ENCODE peak calls at places on chromosomes 7 and 10, in four cellular contexts. One of them, this sample, is unnamed.

GRCh38 chr7:74505426-74506328 is 52.0 kb downstream of the GTF2IRD1 start:
- DNase-seq in adipocyte: peak
- DNase-seq in CD8-positive, alpha-beta T cell: no peak
- DNase-seq in mammary epithelial cell: no peak
- DNase-seq in this sample: no peak

GRCh38 chr10:35857860-35858259 is 215.8 kb upstream of the FZD8 start:
- DNase-seq in CD8-positive, alpha-beta T cell: no peak
- DNase-seq in mammary epithelial cell: no peak
- DNase-seq in adipocyte: no peak
- DNase-seq in this sample: no peak

GRCh38 chr10:132533571-132534260 is 3.9 kb upstream of the INPP5A start:
- DNase-seq in CD8-positive, alpha-beta T cell: no peak
- DNase-seq in mammary epithelial cell: no peak
- DNase-seq in adipocyte: no peak
- DNase-seq in this sample: no peak

GRCh38 chr10:133608855-133609254 is 17.7 kb downstream of the FRG2B start:
- DNase-seq in CD8-positive, alpha-beta T cell: no peak
- DNase-seq in adipocyte: peak
- DNase-seq in mammary epithelial cell: peak
- DNase-seq in this sample: peak

GRCh38 chr7:8190121-8190895 is 71.7 kb downstream of the ICA1 start:
- DNase-seq in CD8-positive, alpha-beta T cell: peak
- DNase-seq in mammary epithelial cell: peak
- DNase-seq in adipocyte: peak
- DNase-seq in this sample: peak

GRCh38 chr10:10165415-10165814 is 852.3 kb upstream of the CELF2 start:
- DNase-seq in CD8-positive, alpha-beta T cell: no peak
- DNase-seq in adipocyte: no peak
- DNase-seq in mammary epithelial cell: no peak
- DNase-seq in this sample: no peak

GRCh38 chr7:120802751-120803150 is 55.2 kb downstream of the TSPAN12 start:
- DNase-seq in mammary epithelial cell: no peak
- DNase-seq in adipocyte: no peak
- DNase-seq in CD8-positive, alpha-beta T cell: no peak
- DNase-seq in this sample: no peak

GRCh38 chr7:30559566-30559965 is 35.1 kb upstream of the GARS1 start:
- DNase-seq in mammary epithelial cell: no peak
- DNase-seq in CD8-positive, alpha-beta T cell: no peak
- DNase-seq in adipocyte: peak
- DNase-seq in this sample: no peak

GRCh38 chr10:21518629-21519321 is 6.7 kb downstream of the SKIDA1 start:
- DNase-seq in CD8-positive, alpha-beta T cell: no peak
- DNase-seq in mammary epithelial cell: peak
- DNase-seq in adipocyte: peak
- DNase-seq in this sample: no peak

GRCh38 chr7:110881731-110882130 is 209.2 kb upstream of the LRRN3 start:
- DNase-seq in CD8-positive, alpha-beta T cell: no peak
- DNase-seq in mammary epithelial cell: no peak
- DNase-seq in adipocyte: no peak
- DNase-seq in this sample: no peak

GRCh38 chr10:44787480-44788075 is 123.6 kb upstream of the TMEM72 start:
- DNase-seq in CD8-positive, alpha-beta T cell: no peak
- DNase-seq in mammary epithelial cell: no peak
- DNase-seq in adipocyte: no peak
- DNase-seq in this sample: no peak

GRCh38 chr10:96290368-96291133 is 13.7 kb upstream of the DNTT start:
- DNase-seq in mammary epithelial cell: no peak
- DNase-seq in adipocyte: no peak
- DNase-seq in CD8-positive, alpha-beta T cell: no peak
- DNase-seq in this sample: no peak

GRCh38 chr7:98107313-98107691 is 640 bp downstream of the LMTK2 start:
- DNase-seq in mammary epithelial cell: peak
- DNase-seq in CD8-positive, alpha-beta T cell: no peak
- DNase-seq in adipocyte: peak
- DNase-seq in this sample: peak

GRCh38 chr7:110839866-110840265 is 251.1 kb upstream of the LRRN3 start:
- DNase-seq in mammary epithelial cell: peak
- DNase-seq in adipocyte: peak
- DNase-seq in CD8-positive, alpha-beta T cell: no peak
- DNase-seq in this sample: no peak

GRCh38 chr10:97574374-97575100 is 2.0 kb downstream of the ANKRD2 start:
- DNase-seq in adipocyte: peak
- DNase-seq in CD8-positive, alpha-beta T cell: no peak
- DNase-seq in mammary epithelial cell: peak
- DNase-seq in this sample: peak

GRCh38 chr7:149559711-149560110 is 62.1 kb upstream of the ZNF746 start:
- DNase-seq in CD8-positive, alpha-beta T cell: no peak
- DNase-seq in adipocyte: peak
- DNase-seq in mammary epithelial cell: peak
- DNase-seq in this sample: peak

GRCh38 chr10:128254486-128254885 is 128.3 kb upstream of the MKI67 start:
- DNase-seq in CD8-positive, alpha-beta T cell: no peak
- DNase-seq in adipocyte: no peak
- DNase-seq in mammary epithelial cell: peak
- DNase-seq in this sample: peak

GRCh38 chr7:13800694-13801448 is 188.6 kb downstream of the ETV1 start:
- DNase-seq in adipocyte: peak
- DNase-seq in mammary epithelial cell: peak
- DNase-seq in CD8-positive, alpha-beta T cell: peak
- DNase-seq in this sample: peak

GRCh38 chr10:43573250-43574034 is 974 bp downstream of the ZNF239 start:
- DNase-seq in adipocyte: peak
- DNase-seq in mammary epithelial cell: no peak
- DNase-seq in CD8-positive, alpha-beta T cell: no peak
- DNase-seq in this sample: no peak

GRCh38 chr7:75892634-75893272 is 13.9 kb downstream of the RHBDD2 start:
- DNase-seq in adipocyte: peak
- DNase-seq in CD8-positive, alpha-beta T cell: no peak
- DNase-seq in mammary epithelial cell: peak
- DNase-seq in this sample: peak

GRCh38 chr7:140646931-140647647 is 6.5 kb upstream of the DENND2A start:
- DNase-seq in CD8-positive, alpha-beta T cell: peak
- DNase-seq in adipocyte: peak
- DNase-seq in mammary epithelial cell: no peak
- DNase-seq in this sample: peak

GRCh38 chr10:103695584-103696005 is 159.8 kb downstream of the SH3PXD2A start:
- DNase-seq in CD8-positive, alpha-beta T cell: no peak
- DNase-seq in adipocyte: peak
- DNase-seq in mammary epithelial cell: no peak
- DNase-seq in this sample: no peak

GRCh38 chr7:74324499-74325229 is 35.5 kb downstream of the CLIP2 start:
- DNase-seq in adipocyte: no peak
- DNase-seq in mammary epithelial cell: no peak
- DNase-seq in CD8-positive, alpha-beta T cell: no peak
- DNase-seq in this sample: no peak

GRCh38 chr10:123930340-123931001 is 38.9 kb upstream of the CPXM2 start:
- DNase-seq in mammary epithelial cell: no peak
- DNase-seq in CD8-positive, alpha-beta T cell: no peak
- DNase-seq in adipocyte: peak
- DNase-seq in this sample: peak

GRCh38 chr7:27108390-27109127 is 6.1 kb upstream of the HOXA2 start:
- DNase-seq in CD8-positive, alpha-beta T cell: no peak
- DNase-seq in mammary epithelial cell: peak
- DNase-seq in adipocyte: no peak
- DNase-seq in this sample: peak

GRCh38 chr10:132829403-132829802 is 43.5 kb upstream of the NKX6-2 start:
- DNase-seq in CD8-positive, alpha-beta T cell: no peak
- DNase-seq in mammary epithelial cell: no peak
- DNase-seq in adipocyte: no peak
- DNase-seq in this sample: no peak

GRCh38 chr7:7122701-7123281 is 59.6 kb upstream of the C1GALT1 start:
- DNase-seq in mammary epithelial cell: peak
- DNase-seq in adipocyte: peak
- DNase-seq in CD8-positive, alpha-beta T cell: no peak
- DNase-seq in this sample: no peak

GRCh38 chr10:60114765-60115586 is 208.6 kb upstream of the CCDC6 start:
- DNase-seq in adipocyte: peak
- DNase-seq in mammary epithelial cell: peak
- DNase-seq in CD8-positive, alpha-beta T cell: no peak
- DNase-seq in this sample: peak

GRCh38 chr10:13956826-13957225 is 370.1 kb downstream of the PRPF18 start:
- DNase-seq in mammary epithelial cell: no peak
- DNase-seq in adipocyte: no peak
- DNase-seq in CD8-positive, alpha-beta T cell: no peak
- DNase-seq in this sample: no peak

GRCh38 chr7:112995091-112995824 is 91.4 kb downstream of the GPR85 start:
- DNase-seq in CD8-positive, alpha-beta T cell: no peak
- DNase-seq in mammary epithelial cell: peak
- DNase-seq in adipocyte: peak
- DNase-seq in this sample: peak

GRCh38 chr7:79615871-79616640 is 162.6 kb upstream of the MAGI2 start:
- DNase-seq in CD8-positive, alpha-beta T cell: no peak
- DNase-seq in adipocyte: no peak
- DNase-seq in mammary epithelial cell: peak
- DNase-seq in this sample: no peak

GRCh38 chr7:17234398-17235021 is 63.9 kb upstream of the AHR start:
- DNase-seq in CD8-positive, alpha-beta T cell: peak
- DNase-seq in adipocyte: peak
- DNase-seq in mammary epithelial cell: peak
- DNase-seq in this sample: peak

GRCh38 chr7:82443044-82443800 is at the start of gene CACNA2D1:
- DNase-seq in mammary epithelial cell: peak
- DNase-seq in adipocyte: peak
- DNase-seq in CD8-positive, alpha-beta T cell: no peak
- DNase-seq in this sample: peak

GRCh38 chr7:125661006-125661405 is 731.4 kb upstream of the POT1 start:
- DNase-seq in mammary epithelial cell: no peak
- DNase-seq in adipocyte: no peak
- DNase-seq in CD8-positive, alpha-beta T cell: no peak
- DNase-seq in this sample: no peak

This sample was measured in kidney tubule cell.